ENCODE peak calls at places on chromosomes 5 and 9, in ten cellular contexts. V is fibroblast of pulmonary artery, H is astrocyte of the cerebellum, A is RWPE2, I is OCI-LY7, D is psoas muscle, G is A549, R is HFF-Myc, T is PC-3, Q is body of pancreas. U is an unnamed sample.

GRCh38 chr5:16855475-16855874 is 80.6 kb downstream of the MYO10 start:
- DNase-seq in A (no peak), D (no peak), Q (peak), T (peak), I (no peak), H (no peak), G (no peak), R (no peak), V (peak), U (no peak)

GRCh38 chr9:133740891-133741290 is 2.7 kb upstream of the SARDH start:
- DNase-seq in I (no peak), Q (no peak), H (no peak), D (no peak), R (no peak), A (peak), T (no peak), V (no peak), G (no peak), U (no peak)

GRCh38 chr5:43802119-43802518 is 199.1 kb downstream of the NNT start:
- DNase-seq in A (no peak), I (no peak), G (no peak), R (no peak), T (no peak), Q (no peak), D (no peak), H (peak), V (peak), U (peak)

GRCh38 chr5:101292199-101292598 is 389.1 kb upstream of the ST8SIA4 start:
- DNase-seq in A (no peak), V (no peak), G (no peak), H (no peak), T (peak), Q (no peak), I (no peak), D (no peak), R (no peak), U (no peak)

GRCh38 chr5:58259685-58260152 is 200.2 kb downstream of the PLK2 start:
- DNase-seq in T (peak), A (peak), Q (peak), V (peak), I (no peak), R (peak), H (peak), G (peak), D (no peak), U (peak)

GRCh38 chr9:112278152-112278551 is 55.3 kb downstream of the PTBP3 start:
- DNase-seq in Q (no peak), V (peak), A (no peak), R (no peak), G (no peak), D (no peak), H (no peak), I (no peak), T (no peak), U (no peak)

GRCh38 chr9:36717276-36717675 is 144.6 kb downstream of the MELK start:
- DNase-seq in R (no peak), I (no peak), H (no peak), T (no peak), D (no peak), V (no peak), Q (no peak), A (no peak), G (no peak), U (no peak)

GRCh38 chr5:138978085-138978484 is 103.0 kb upstream of the LRRTM2 start:
- DNase-seq in H (no peak), V (peak), T (no peak), A (no peak), D (no peak), I (no peak), Q (no peak), G (no peak), R (no peak), U (no peak)

GRCh38 chr5:143923634-143924265 is 111.8 kb downstream of the HMHB1 start:
- DNase-seq in Q (no peak), T (peak), A (no peak), V (peak), G (peak), I (no peak), D (no peak), R (no peak), H (no peak), U (no peak)

GRCh38 chr5:93607367-93608258 is 24.6 kb downstream of the NR2F1 start:
- DNase-seq in H (peak), I (peak), T (peak), G (peak), R (no peak), A (no peak), Q (peak), V (peak), D (no peak), U (no peak)

GRCh38 chr5:90367879-90368278 is 41.7 kb downstream of the CETN3 start:
- DNase-seq in D (no peak), T (no peak), Q (no peak), A (no peak), G (no peak), H (no peak), V (no peak), R (no peak), I (no peak), U (no peak)

GRCh38 chr5:137032929-137033328 is 466.2 kb downstream of the SPOCK1 start:
- DNase-seq in H (no peak), I (no peak), A (no peak), T (no peak), D (no peak), G (no peak), V (peak), Q (no peak), R (no peak), U (no peak)

GRCh38 chr5:4373051-4373450 is 767.1 kb upstream of the ADAMTS16 start:
- DNase-seq in D (no peak), R (no peak), A (no peak), Q (no peak), G (no peak), V (no peak), H (no peak), I (no peak), T (no peak), U (no peak)

GRCh38 chr5:139638736-139639618 is 9.2 kb upstream of the CXXC5 start:
- DNase-seq in H (no peak), T (no peak), Q (no peak), G (no peak), I (peak), V (no peak), D (peak), A (no peak), R (no peak), U (no peak)

GRCh38 chr9:23774266-23774665 is 51.8 kb downstream of the ELAVL2 start:
- DNase-seq in I (no peak), A (no peak), R (no peak), V (no peak), T (peak), G (no peak), Q (no peak), H (no peak), D (no peak), U (no peak)

GRCh38 chr9:114684036-114684435 is 2.0 kb upstream of the TEX48 start:
- DNase-seq in T (no peak), A (no peak), D (no peak), V (no peak), H (no peak), G (no peak), Q (no peak), R (no peak), I (no peak), U (no peak)

GRCh38 chr5:142816577-142816976 is 46.4 kb downstream of the ARHGAP26 start:
- DNase-seq in V (peak), Q (peak), D (peak), T (peak), H (no peak), G (no peak), A (no peak), I (no peak), R (no peak), U (peak)

GRCh38 chr5:5139358-5140050 is 626 bp upstream of the ADAMTS16 start:
- DNase-seq in H (no peak), D (no peak), I (no peak), R (no peak), G (no peak), V (no peak), Q (no peak), T (no peak), A (no peak), U (no peak)

GRCh38 chr5:153158608-153159007 is 331.9 kb upstream of the GRIA1 start:
- DNase-seq in V (no peak), R (no peak), D (no peak), Q (no peak), I (no peak), T (no peak), H (no peak), G (no peak), A (no peak), U (no peak)

GRCh38 chr9:34084562-34084961 is 35.9 kb upstream of the UBAP2 start:
- DNase-seq in H (no peak), V (peak), G (no peak), I (no peak), R (no peak), T (no peak), Q (peak), A (no peak), D (peak), U (no peak)

DNA sequence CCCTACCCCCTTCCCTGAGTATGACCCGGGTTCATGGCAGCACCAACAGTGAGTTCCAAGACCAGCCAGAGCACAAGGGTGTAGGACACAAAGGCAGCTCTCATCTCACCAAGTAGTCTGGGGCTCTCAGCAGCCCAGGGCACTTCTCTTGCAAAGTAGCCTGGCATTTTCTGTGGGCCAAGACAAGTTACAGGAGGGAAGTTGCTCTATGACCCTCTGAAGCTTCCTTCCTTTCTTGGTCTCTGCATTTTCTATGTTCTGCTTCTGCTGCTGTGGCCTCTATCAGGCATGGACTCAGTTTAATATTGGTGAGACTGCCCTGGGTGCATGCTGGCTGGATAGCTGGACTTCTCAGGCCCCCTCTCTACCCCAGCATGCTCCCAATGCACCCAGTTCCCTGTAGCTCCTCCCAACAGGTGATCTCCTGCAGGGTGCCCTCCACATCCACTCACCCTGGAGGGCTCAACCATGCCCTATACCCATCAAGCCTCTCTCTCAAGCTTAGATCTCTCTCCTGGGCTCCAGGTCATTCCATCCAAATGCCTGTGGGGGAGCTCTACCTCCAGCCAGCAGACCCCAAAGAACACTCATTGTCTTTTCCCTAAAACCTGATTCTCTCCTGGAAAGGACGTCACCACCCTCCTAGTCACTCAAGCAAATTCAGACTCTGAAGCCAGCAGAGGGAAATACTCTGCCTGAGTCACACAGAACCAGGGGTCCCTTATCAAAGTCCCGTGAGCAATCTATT is 13.9 kb downstream of the TBC1D2 start:
- DNase-seq in D (no peak), H (no peak), I (no peak), T (no peak), Q (no peak), V (no peak), R (no peak), A (no peak), G (no peak), U (no peak)
- TF ChIP-seq CTCF in D (no peak), H (peak), I (peak), T (peak), Q (no peak), V (peak), R (peak), A (no peak), G (no peak), U (no peak)

DNA sequence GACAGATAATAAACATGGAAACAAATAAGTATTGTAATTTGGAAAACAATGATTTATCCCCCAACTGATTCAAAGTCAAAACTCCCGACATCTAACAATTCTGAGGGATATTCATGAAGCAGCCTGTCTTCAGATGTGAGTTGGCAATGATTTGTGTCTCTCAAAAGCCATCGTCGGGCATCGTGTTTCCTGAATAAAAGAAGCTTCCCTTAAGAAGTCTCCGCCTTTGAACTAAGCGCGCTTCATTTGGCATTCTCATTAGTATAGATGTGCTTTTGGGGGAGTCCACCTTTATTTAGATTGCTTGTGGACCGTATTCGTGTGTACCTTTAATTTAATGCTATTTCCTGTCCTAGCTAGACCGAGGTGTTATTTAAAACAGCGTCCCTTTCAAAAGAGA is 282.7 kb downstream of the MLLT3 start:
- DNase-seq in V (no peak), R (no peak), G (no peak), A (no peak), D (no peak), Q (no peak), I (no peak), H (no peak), T (no peak), U (no peak)
- H3K4me3 ChIP-seq in V (no peak), R (no peak), G (no peak), A (no peak), D (no peak), Q (no peak), I (no peak), H (no peak), T (no peak), U (no peak)

DNA sequence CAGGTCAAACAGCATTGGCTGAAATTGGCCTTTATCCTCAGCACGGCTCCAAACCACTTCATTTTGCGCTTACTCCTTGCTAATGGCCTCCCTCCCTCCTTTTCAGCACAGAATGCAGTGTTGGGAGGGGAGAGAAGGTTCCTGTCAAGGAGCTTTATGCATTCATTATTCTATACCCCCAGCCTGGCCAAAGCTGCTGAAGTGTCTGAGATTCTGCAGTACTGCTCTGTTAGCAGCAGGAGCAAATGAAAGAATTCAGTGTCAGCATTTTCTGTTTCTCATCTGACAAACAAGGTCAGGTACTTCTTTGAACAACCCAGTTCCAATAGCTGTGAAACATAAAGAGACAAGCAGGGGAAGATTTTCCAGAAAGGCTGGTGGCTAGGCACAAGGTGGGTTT is 109.5 kb upstream of the APC start:
- DNase-seq in A (no peak), G (no peak), R (no peak), D (no peak), V (no peak), Q (no peak), T (no peak), I (no peak), H (no peak), U (no peak)
- TF ChIP-seq CTCF in A (no peak), G (no peak), R (no peak), D (no peak), V (no peak), Q (no peak), T (no peak), I (no peak), H (no peak), U (no peak)

GRCh38 chr5:55649963-55650362 is 62.2 kb downstream of the SLC38A9 start:
- DNase-seq in T (no peak), D (no peak), Q (no peak), H (no peak), V (no peak), R (no peak), G (no peak), I (no peak), A (no peak), U (no peak)
- H3K4me3 ChIP-seq in T (no peak), D (no peak), Q (no peak), H (no peak), V (no peak), R (no peak), G (no peak), I (no peak), A (no peak), U (no peak)